ENCODE peak calls at places on chromosome 17, in eight cellular contexts. E, G, W, R, I, P, M and V are unnamed samples.

GRCh38 chr17:69757794-69758430 is 317.1 kb upstream of the KCNJ16 start:
- DNase-seq in E (no peak), G (no peak), W (peak), R (no peak), I (peak), P (no peak), M (no peak), V (no peak)

GRCh38 chr17:76082326-76083251 is 3.6 kb downstream of the ZACN start:
- DNase-seq in E (no peak), G (no peak), W (no peak), R (peak), I (no peak), P (no peak), M (no peak), V (no peak)

GRCh38 chr17:43020789-43021738 is 1.1 kb downstream of the VAT1 start:
- DNase-seq in E (peak), G (no peak), W (peak), R (peak), I (peak), P (peak), M (peak), V (peak)

GRCh38 chr17:28916302-28916934 is 13.5 kb upstream of the DHRS13 start:
- DNase-seq in E (no peak), G (no peak), W (peak), R (no peak), I (peak), P (peak), M (no peak), V (peak)

GRCh38 chr17:2222901-2223616 is 80.5 kb downstream of the SMG6 start:
- DNase-seq in E (no peak), G (no peak), W (peak), R (no peak), I (peak), P (peak), M (peak), V (no peak)

GRCh38 chr17:82439829-82440365 is 10.7 kb downstream of the CYBC1 start:
- DNase-seq in E (no peak), G (no peak), W (no peak), R (peak), I (no peak), P (no peak), M (no peak), V (no peak)

GRCh38 chr17:43791589-43791988 is 11.4 kb downstream of the CFAP97D1 start:
- DNase-seq in E (no peak), G (no peak), W (peak), R (peak), I (peak), P (no peak), M (no peak), V (no peak)

GRCh38 chr17:80103686-80104085 is 2.3 kb downstream of the GAA start:
- DNase-seq in E (no peak), G (no peak), W (no peak), R (no peak), I (no peak), P (no peak), M (no peak), V (no peak)

GRCh38 chr17:31216053-31216751 is 80.8 kb downstream of the OMG start:
- DNase-seq in E (no peak), G (peak), W (peak), R (no peak), I (peak), P (no peak), M (no peak), V (no peak)

GRCh38 chr17:73109603-73110002 is 17.1 kb upstream of the SLC39A11 start:
- DNase-seq in E (no peak), G (no peak), W (peak), R (no peak), I (no peak), P (no peak), M (no peak), V (no peak)

GRCh38 chr17:20116683-20117309 is 107.6 kb downstream of the SPECC1 start:
- DNase-seq in E (no peak), G (no peak), W (peak), R (peak), I (peak), P (no peak), M (peak), V (peak)

GRCh38 chr17:48722924-48723554 is at the start of gene PRAC2:
- DNase-seq in E (no peak), G (no peak), W (no peak), R (peak), I (no peak), P (no peak), M (no peak), V (no peak)

GRCh38 chr17:57939797-57940196 is 15.4 kb downstream of the CUEDC1 start:
- DNase-seq in E (no peak), G (peak), W (no peak), R (no peak), I (no peak), P (peak), M (no peak), V (no peak)

GRCh38 chr17:4833178-4833940 is at the start of gene MINK1:
- DNase-seq in E (peak), G (peak), W (peak), R (peak), I (peak), P (peak), M (peak), V (peak)

GRCh38 chr17:40828454-40829039 is 6.1 kb upstream of the KRT10 start:
- DNase-seq in E (no peak), G (no peak), W (no peak), R (no peak), I (peak), P (no peak), M (no peak), V (no peak)

GRCh38 chr17:41212524-41213169 is 13.8 kb upstream of the KRTAP9-2 start:
- DNase-seq in E (no peak), G (peak), W (no peak), R (no peak), I (no peak), P (no peak), M (no peak), V (no peak)

GRCh38 chr17:37476431-37477130 is 13.1 kb upstream of the DUSP14 start:
- DNase-seq in E (no peak), G (no peak), W (peak), R (no peak), I (peak), P (peak), M (no peak), V (no peak)

GRCh38 chr17:63189082-63189481 is 223.0 kb downstream of the TANC2 start:
- DNase-seq in E (no peak), G (no peak), W (peak), R (no peak), I (peak), P (no peak), M (no peak), V (no peak)

GRCh38 chr17:63523256-63523869 is at the start of gene KCNH6:
- DNase-seq in E (no peak), G (no peak), W (no peak), R (no peak), I (no peak), P (no peak), M (no peak), V (no peak)

GRCh38 chr17:16282522-16282921 is 65.5 kb downstream of the PIGL start:
- DNase-seq in E (no peak), G (no peak), W (peak), R (no peak), I (peak), P (no peak), M (no peak), V (no peak)

GRCh38 chr17:61409301-61410099 is 9.9 kb downstream of the TBX2 start:
- DNase-seq in E (peak), G (no peak), W (peak), R (peak), I (peak), P (peak), M (no peak), V (peak)

GRCh38 chr17:30952645-30953393 is 18.0 kb upstream of the RNF135 start:
- DNase-seq in E (no peak), G (no peak), W (no peak), R (no peak), I (no peak), P (no peak), M (no peak), V (no peak)

GRCh38 chr17:83062818-83063671 is 16.4 kb upstream of the METRNL start:
- DNase-seq in E (peak), G (no peak), W (no peak), R (peak), I (no peak), P (peak), M (no peak), V (peak)

GRCh38 chr17:47952181-47953021 is 5.3 kb downstream of the PRR15L start:
- DNase-seq in E (no peak), G (no peak), W (no peak), R (no peak), I (no peak), P (no peak), M (no peak), V (no peak)

GRCh38 chr17:77914440-77915254 is 43.9 kb upstream of the TNRC6C start:
- DNase-seq in E (peak), G (no peak), W (no peak), R (peak), I (peak), P (no peak), M (no peak), V (no peak)

GRCh38 chr17:41624208-41625101 is at the start of gene KRT17:
- DNase-seq in E (peak), G (no peak), W (no peak), R (peak), I (no peak), P (no peak), M (no peak), V (no peak)

GRCh38 chr17:41907633-41908539 is 10.9 kb downstream of the ACLY start:
- DNase-seq in E (no peak), G (no peak), W (peak), R (no peak), I (peak), P (no peak), M (no peak), V (no peak)

GRCh38 chr17:29331330-29331729 is 37.4 kb upstream of the NUFIP2 start:
- DNase-seq in E (no peak), G (no peak), W (no peak), R (no peak), I (no peak), P (no peak), M (no peak), V (no peak)

GRCh38 chr17:35617505-35617904 is 30.4 kb downstream of the AP2B1 start:
- DNase-seq in E (no peak), G (no peak), W (no peak), R (no peak), I (no peak), P (no peak), M (no peak), V (no peak)

GRCh38 chr17:33209671-33210070 is 83.4 kb downstream of the ASIC2 start:
- DNase-seq in E (no peak), G (no peak), W (no peak), R (peak), I (peak), P (no peak), M (no peak), V (no peak)